ENCODE peak calls at places on chromosomes 13 and 19, in seven cellular contexts. B is GM12891, M is K562, P is H1, S is SK-N-SH, I is HepG2, Z is GM12878. Q is an unnamed sample.

GRCh38 chr19:34243876-34244578 is 10.3 kb upstream of the GARRE1 start:
- DNase-seq in B (no peak), S (no peak), M (no peak), I (no peak), P (no peak), Z (no peak), Q (no peak)

GRCh38 chr19:12145348-12145747 is 5.2 kb upstream of the ZNF20 start:
- DNase-seq in I (no peak), P (no peak), M (no peak), Z (no peak), S (no peak), B (no peak), Q (no peak)

GRCh38 chr19:41993612-41994483 is at the start of gene ATP1A3:
- DNase-seq in Z (no peak), S (peak; percentile 95), B (peak; percentile 92), M (peak; percentile 98), I (no peak), P (peak; percentile 88), Q (peak; percentile 84)

GRCh38 chr19:45506991-45507863 is at the start of gene VASP:
- DNase-seq in Z (peak; percentile 70), P (peak; percentile 89), I (peak; percentile 73), M (peak; percentile 68), B (peak; percentile 74), S (peak; percentile 88), Q (peak; percentile 78)

GRCh38 chr13:27309401-27309958 is 38.9 kb downstream of the RASL11A start:
- DNase-seq in M (no peak), Z (no peak), B (no peak), P (no peak), S (no peak), I (no peak), Q (no peak)

GRCh38 chr19:17681505-17682125 is 6.5 kb downstream of the UNC13A start:
- DNase-seq in S (no peak), B (no peak), I (no peak), Z (no peak), M (peak; percentile 91), P (peak; percentile 90), Q (no peak)

GRCh38 chr19:28027116-28027515 is 1185.8 kb downstream of the UQCRFS1 start:
- DNase-seq in Z (no peak), B (no peak), M (no peak), S (no peak), P (no peak), I (no peak), Q (no peak)

GRCh38 chr13:73715114-73715909 is 418.9 kb downstream of the KLF12 start:
- DNase-seq in I (no peak), M (no peak), S (no peak), Z (peak; percentile 31), P (no peak), B (no peak), Q (no peak)

GRCh38 chr13:77337159-77337558 is 10.3 kb upstream of the MYCBP2 start:
- DNase-seq in I (no peak), S (no peak), Z (no peak), P (no peak), B (no peak), M (no peak), Q (no peak)

GRCh38 chr13:106133025-106133424 is 402.4 kb downstream of the EFNB2 start:
- DNase-seq in B (no peak), P (no peak), I (no peak), M (no peak), Z (no peak), S (no peak), Q (no peak)

GRCh38 chr19:415292-415691 is 6.3 kb upstream of the C2CD4C start:
- DNase-seq in P (no peak), Z (no peak), B (no peak), S (no peak), I (no peak), M (no peak), Q (no peak)

GRCh38 chr19:2507109-2507508 is 31.2 kb downstream of the GADD45B start:
- DNase-seq in B (no peak), P (no peak), S (no peak), M (no peak), Z (no peak), I (peak; percentile 92), Q (no peak)

GRCh38 chr13:35475960-35476943 is at the start of gene MAB21L1:
- DNase-seq in B (no peak), S (peak; percentile 90), M (no peak), Z (no peak), P (peak; percentile 59), I (no peak), Q (no peak)

DNA sequence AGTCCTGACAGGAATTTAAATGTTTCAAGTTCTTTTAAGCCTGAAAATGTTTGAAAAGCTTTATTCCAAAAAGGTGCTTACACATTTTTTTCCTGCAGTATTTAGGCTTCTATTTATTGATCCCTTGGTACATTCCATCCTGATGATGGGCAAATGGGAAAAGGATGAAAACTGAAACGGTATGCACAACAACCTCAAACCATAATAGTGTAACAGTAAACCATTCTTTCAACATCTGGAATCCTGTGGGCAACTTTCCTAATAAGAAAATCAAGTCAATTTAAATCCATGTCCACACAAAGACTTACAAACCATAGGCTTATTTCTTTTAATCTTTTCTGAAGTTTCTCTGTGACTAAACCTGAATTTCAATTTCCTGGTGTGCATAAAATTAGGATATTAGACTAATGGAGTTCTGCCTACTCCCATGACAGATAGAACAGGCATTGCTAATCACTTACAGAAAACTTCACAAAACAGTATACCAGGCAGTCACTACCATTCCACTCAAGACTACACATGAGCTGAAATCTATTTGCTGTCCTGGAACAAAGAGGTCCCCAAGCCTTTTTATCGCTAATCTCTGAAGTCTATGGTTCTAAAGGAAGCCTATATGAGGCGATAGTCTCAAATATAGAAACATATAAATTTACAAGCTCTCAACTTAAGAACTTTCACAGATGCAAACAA is 103.3 kb downstream of the DLEU7 start:
- DNase-seq in Z (no peak), B (no peak), S (no peak), I (no peak), M (no peak), P (no peak), Q (no peak)
- TF ChIP-seq TAF1 in Z (no peak), B (no peak), S (no peak), I (no peak), M (no peak), P (no peak), Q (no peak)

GRCh38 chr13:110303644-110304043 is 3.3 kb downstream of the COL4A1 start:
- DNase-seq in I (no peak), S (no peak), Z (no peak), M (no peak), B (no peak), P (no peak), Q (no peak)

GRCh38 chr13:110305001-110305400 is 2.0 kb downstream of the COL4A1 start:
- DNase-seq in B (no peak), Z (no peak), M (no peak), I (no peak), P (no peak), S (peak; percentile 55), Q (no peak)

GRCh38 chr13:110305544-110305943 is 1.4 kb downstream of the COL4A1 start:
- DNase-seq in M (no peak), B (no peak), S (no peak), P (no peak), I (no peak), Z (no peak), Q (no peak)

GRCh38 chr13:110302986-110303385 is 4.0 kb downstream of the COL4A1 start:
- DNase-seq in I (no peak), B (no peak), S (no peak), P (no peak), M (no peak), Z (no peak), Q (no peak)

GRCh38 chr13:110304256-110304655 is 2.7 kb downstream of the COL4A1 start:
- DNase-seq in M (no peak), B (no peak), Z (no peak), S (no peak), I (no peak), P (no peak), Q (no peak)
- TF ChIP-seq POLR2AphosphoS5 in M (no peak), B (no peak), Z (no peak), S (no peak), I (no peak), P (no peak), Q (no peak)

GRCh38 chr13:24539500-24540165 is 27.1 kb upstream of the PARP4 start:
- DNase-seq in S (no peak), I (no peak), P (no peak), B (no peak), Z (no peak), M (no peak), Q (no peak)

GRCh38 chr13:24541127-24541475 is 28.5 kb upstream of the PARP4 start:
- DNase-seq in Z (no peak), P (no peak), S (no peak), B (no peak), M (no peak), I (no peak), Q (no peak)

DNA sequence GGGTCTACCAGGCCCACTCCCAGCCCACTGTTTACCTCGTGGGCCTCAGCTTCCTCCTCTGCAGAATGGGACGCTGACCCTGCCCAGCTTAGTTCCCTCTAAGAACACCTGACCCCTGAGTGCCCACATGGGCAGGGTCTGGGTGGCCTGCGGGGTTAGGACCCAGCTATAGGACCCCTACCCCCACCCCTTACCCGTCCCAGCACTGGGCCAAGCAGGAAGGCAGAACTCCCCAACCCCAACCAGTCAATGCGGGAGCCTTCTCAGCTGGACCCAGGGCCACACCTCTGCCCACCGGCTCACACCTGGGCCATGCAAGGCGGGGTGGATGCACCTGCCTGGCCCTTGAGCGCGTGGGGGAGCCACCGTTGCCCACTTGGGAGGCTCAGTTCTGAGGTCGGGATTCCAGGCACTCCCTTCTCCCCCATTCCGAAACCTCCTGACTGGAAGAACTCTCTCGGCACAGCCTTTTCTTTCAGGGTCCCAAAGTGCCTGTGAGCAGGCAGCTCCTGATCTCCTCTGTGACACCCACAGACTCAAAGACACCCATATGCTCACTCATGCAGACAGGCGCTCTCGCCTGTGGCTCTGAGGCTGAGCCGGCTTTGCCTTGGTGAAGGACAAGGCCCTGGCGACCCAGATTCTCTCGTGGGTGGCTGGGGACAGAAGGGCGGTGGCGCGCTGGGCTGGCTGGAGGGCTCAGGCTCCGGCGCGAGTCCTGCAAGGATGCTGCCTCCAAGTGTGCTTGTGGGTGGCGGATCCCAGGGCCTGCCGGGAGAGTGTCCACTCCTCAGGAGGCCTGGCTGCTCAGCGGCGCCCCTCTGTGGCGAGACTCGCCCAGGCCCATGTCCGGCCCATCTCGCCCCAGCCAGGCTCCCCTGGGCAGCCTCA is 27.9 kb upstream of the PARP4 start:
- DNase-seq in B (peak; percentile 13), M (peak; percentile 7), S (peak; percentile 51), I (peak; percentile 2), P (peak; percentile 95), Z (no peak), Q (no peak)
- TF ChIP-seq TAF1 in B (no peak), M (no peak), S (no peak), I (no peak), P (no peak), Z (no peak), Q (no peak)

DNA sequence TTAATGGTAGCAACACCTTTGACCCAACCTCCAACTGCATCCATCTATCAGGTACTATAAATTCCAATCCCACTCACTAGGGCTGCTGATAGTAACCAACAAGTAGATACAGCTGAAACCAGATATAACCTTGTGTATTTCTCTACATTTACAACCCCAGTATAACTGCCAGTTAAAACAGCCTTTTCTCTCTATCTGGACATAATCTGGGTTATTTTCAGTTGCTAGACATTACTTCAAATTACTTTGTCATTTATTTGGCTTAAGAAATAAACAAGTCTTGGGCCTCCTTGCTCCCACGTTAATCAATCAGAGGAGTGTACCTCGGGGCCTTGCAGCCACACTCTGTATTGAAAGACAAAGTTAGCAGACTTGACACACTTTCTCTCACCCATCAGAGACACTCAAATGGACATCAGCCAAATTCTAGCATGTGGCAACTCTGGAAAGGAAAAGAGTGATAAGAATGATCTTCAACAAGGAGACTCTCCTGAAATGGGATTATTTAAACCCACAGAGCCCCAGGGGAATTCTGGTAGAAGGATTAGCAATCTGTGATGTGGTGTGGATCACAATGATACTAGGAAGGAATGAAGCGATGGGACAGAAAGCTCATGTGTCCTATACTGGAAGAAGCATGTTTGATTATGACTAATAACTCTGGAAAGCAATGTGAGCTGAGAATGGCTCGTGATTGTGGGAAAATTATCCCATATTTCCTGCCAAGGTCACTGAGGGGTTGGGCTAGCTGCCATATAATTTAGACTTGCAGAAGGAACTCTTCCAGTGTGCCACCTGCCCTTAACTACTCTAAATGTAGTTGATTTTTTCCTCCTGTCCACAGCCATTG is 157.5 kb downstream of the FLT1 start:
- DNase-seq in P (no peak), I (no peak), Z (no peak), M (no peak), B (no peak), S (no peak), Q (no peak)
- TF ChIP-seq POLR2AphosphoS5 in P (no peak), I (no peak), Z (no peak), M (no peak), B (no peak), S (no peak), Q (no peak)

Q was measured in GM12892.